ENCODE peak calls at places on chromosomes 2 and 18, in nine cellular contexts. Z is activated T-cell treated with anti-CD3 and anti-CD28 coated beads, Interleukin-2, amount 50 U/mL, for 1 hour; Y is activated CD8-positive, alpha-beta memory T cell treated with anti-CD3 and anti-CD28 coated beads, Interleukin-2, amount 50 U/mL, for 48 hours; A is stimulated activated CD8-positive, alpha-beta memory T cell treated with anti-CD3 and anti-CD28 coated beads, Interleukin-7, amount 100 ng/mL, for 4 hours; O is endothelial cell of umbilical vein; D is cardiac fibroblast; L is AG10803; K is neuronal stem cell; P is ACHN. J is an unnamed sample.

GRCh38 chr2:53018830-53019425 is 748.7 kb upstream of the CHAC2 start:
- DNase-seq in Z (no peak), Y (no peak), A (no peak), O (no peak), D (peak), L (no peak), K (no peak), P (peak), J (peak)

GRCh38 chr2:195573314-195573713 is 83.7 kb upstream of the SLC39A10 start:
- DNase-seq in Z (no peak), Y (no peak), A (no peak), O (no peak), D (no peak), L (no peak), K (no peak), P (no peak), J (no peak)

GRCh38 chr2:29115797-29116781 is 874 bp downstream of the CLIP4 start:
- DNase-seq in Z (peak), Y (peak), A (peak), O (peak), D (peak), L (peak), K (no peak), P (peak), J (peak)

GRCh38 chr2:174013310-174013751 is 48.2 kb upstream of the SP3 start:
- DNase-seq in Z (no peak), Y (no peak), A (no peak), O (peak), D (peak), L (peak), K (no peak), P (peak), J (no peak)

GRCh38 chr2:227376911-227377396 is 2.2 kb downstream of the TM4SF20 start:
- DNase-seq in Z (no peak), Y (no peak), A (no peak), O (no peak), D (peak), L (peak), K (no peak), P (no peak), J (no peak)

GRCh38 chr18:58276640-58277456 is 232.8 kb downstream of the NEDD4L start:
- DNase-seq in Z (no peak), Y (no peak), A (no peak), O (no peak), D (no peak), L (no peak), K (no peak), P (no peak), J (no peak)

GRCh38 chr2:102585704-102586404 is 33.5 kb upstream of the SLC9A2 start:
- DNase-seq in Z (no peak), Y (no peak), A (no peak), O (no peak), D (no peak), L (no peak), K (no peak), P (no peak), J (no peak)

GRCh38 chr2:190979906-190980629 is 33.9 kb downstream of the STAT1 start:
- DNase-seq in Z (no peak), Y (no peak), A (no peak), O (peak), D (peak), L (no peak), K (no peak), P (no peak), J (no peak)

GRCh38 chr2:133324150-133324561 is 244.1 kb downstream of the NCKAP5 start:
- DNase-seq in Z (no peak), Y (no peak), A (no peak), O (peak), D (peak), L (peak), K (no peak), P (no peak), J (no peak)

GRCh38 chr2:240426797-240427721 is 8.4 kb upstream of the GPC1 start:
- DNase-seq in Z (no peak), Y (peak), A (no peak), O (no peak), D (peak), L (peak), K (no peak), P (no peak), J (no peak)

GRCh38 chr2:99554238-99554637 is 64.4 kb upstream of the REV1 start:
- DNase-seq in Z (no peak), Y (no peak), A (no peak), O (no peak), D (peak), L (no peak), K (no peak), P (no peak), J (no peak)

GRCh38 chr2:38274286-38275276 is 102.5 kb downstream of the ATL2 start:
- DNase-seq in Z (no peak), Y (no peak), A (no peak), O (peak), D (peak), L (peak), K (peak), P (peak), J (peak)

GRCh38 chr18:42086288-42086687 is 131.3 kb downstream of the PIK3C3 start:
- DNase-seq in Z (no peak), Y (no peak), A (no peak), O (peak), D (no peak), L (no peak), K (no peak), P (no peak), J (no peak)

GRCh38 chr2:186687774-186688173 is 6.1 kb upstream of the FAM171B start:
- DNase-seq in Z (no peak), Y (no peak), A (no peak), O (peak), D (no peak), L (peak), K (no peak), P (peak), J (peak)

GRCh38 chr2:40123746-40124145 is 328.1 kb downstream of the SLC8A1 start:
- DNase-seq in Z (no peak), Y (no peak), A (no peak), O (no peak), D (no peak), L (no peak), K (no peak), P (no peak), J (peak)

GRCh38 chr2:191866675-191867506 is 20.0 kb upstream of the CAVIN2 start:
- DNase-seq in Z (no peak), Y (no peak), A (no peak), O (peak), D (peak), L (peak), K (no peak), P (peak), J (no peak)

GRCh38 chr18:76985156-76985950 is 147.2 kb downstream of the MBP start:
- DNase-seq in Z (no peak), Y (peak), A (no peak), O (no peak), D (no peak), L (no peak), K (no peak), P (no peak), J (no peak)

GRCh38 chr2:213751446-213751845 is 467.2 kb downstream of the SPAG16 start:
- DNase-seq in Z (no peak), Y (no peak), A (no peak), O (no peak), D (no peak), L (no peak), K (no peak), P (no peak), J (no peak)

GRCh38 chr2:102620367-102620766 is 1.0 kb downstream of the SLC9A2 start:
- DNase-seq in Z (no peak), Y (no peak), A (no peak), O (no peak), D (no peak), L (no peak), K (no peak), P (no peak), J (no peak)

GRCh38 chr2:216551234-216551633 is 52.6 kb downstream of the RPL37A start:
- DNase-seq in Z (no peak), Y (no peak), A (no peak), O (peak), D (peak), L (no peak), K (no peak), P (no peak), J (no peak)

GRCh38 chr2:122412360-122412759 is 656.9 kb downstream of the TSN start:
- DNase-seq in Z (no peak), Y (no peak), A (no peak), O (no peak), D (no peak), L (no peak), K (no peak), P (no peak), J (peak)

GRCh38 chr2:236742936-236743622 is 173.5 kb downstream of the ACKR3 start:
- DNase-seq in Z (no peak), Y (no peak), A (no peak), O (no peak), D (peak), L (peak), K (no peak), P (no peak), J (no peak)

GRCh38 chr2:182941939-182942338 is 75.5 kb upstream of the FRZB start:
- DNase-seq in Z (no peak), Y (no peak), A (no peak), O (no peak), D (no peak), L (no peak), K (no peak), P (no peak), J (no peak)

GRCh38 chr2:101696272-101697123 is 1.0 kb upstream of the MAP4K4 start:
- DNase-seq in Z (peak), Y (no peak), A (no peak), O (peak), D (peak), L (peak), K (no peak), P (no peak), J (no peak)

GRCh38 chr2:85601771-85602475 is 575 bp downstream of the TMEM150A start:
- DNase-seq in Z (no peak), Y (no peak), A (no peak), O (no peak), D (peak), L (peak), K (no peak), P (peak), J (no peak)

GRCh38 chr2:187526776-187527175 is 27.5 kb downstream of the TFPI start:
- DNase-seq in Z (no peak), Y (no peak), A (no peak), O (no peak), D (peak), L (peak), K (no peak), P (no peak), J (no peak)

GRCh38 chr2:202185156-202185555 is 53.2 kb downstream of the SUMO1 start:
- DNase-seq in Z (no peak), Y (no peak), A (no peak), O (peak), D (no peak), L (no peak), K (no peak), P (no peak), J (peak)

GRCh38 chr2:65228249-65228750 is 669 bp downstream of the ACTR2 start:
- DNase-seq in Z (no peak), Y (no peak), A (peak), O (peak), D (peak), L (peak), K (no peak), P (peak), J (peak)

GRCh38 chr2:1865716-1866234 is 121.5 kb upstream of the PXDN start:
- DNase-seq in Z (no peak), Y (no peak), A (no peak), O (no peak), D (no peak), L (no peak), K (no peak), P (no peak), J (no peak)

GRCh38 chr18:57352271-57352701 is at the start of gene ST8SIA3:
- DNase-seq in Z (no peak), Y (no peak), A (no peak), O (no peak), D (no peak), L (no peak), K (no peak), P (no peak), J (peak)

GRCh38 chr2:215414674-215415073 is 21.2 kb downstream of the FN1 start:
- DNase-seq in Z (no peak), Y (no peak), A (no peak), O (no peak), D (no peak), L (no peak), K (no peak), P (no peak), J (no peak)

GRCh38 chr18:74493689-74494088 is 2.5 kb upstream of the CNDP2 start:
- DNase-seq in Z (peak), Y (peak), A (peak), O (peak), D (peak), L (peak), K (peak), P (peak), J (no peak)

J was measured in NCI-H1694 treated with DMSO at 0.1 percent for 48 hours.